ENCODE peak calls at places on chromosomes 12 and 14, in six cellular contexts. L is astrocyte; W is aorta; P is SJSA1; U is CD4-positive, CD25-positive, alpha-beta regulatory T cell; A is thyroid gland. Q is an unnamed sample. For H3K36me3, the result is how much of the 10 kb centered on the place peaks cover.

GRCh38 chr14:88551094-88551870 is 3.5 kb downstream of the PTPN21 start:
- DNase-seq in L (peak), W (peak), P (peak), U (no peak), A (peak), Q (peak)

GRCh38 chr12:52235001-52235760 is 2.1 kb downstream of the KRT7 start:
- DNase-seq in L (no peak), W (no peak), P (no peak), U (no peak), A (peak), Q (peak)

GRCh38 chr14:55198749-55199148 is 7.4 kb upstream of the DLGAP5 start:
- DNase-seq in L (no peak), W (no peak), P (no peak), U (no peak), A (no peak), Q (no peak)

GRCh38 chr14:28742171-28742846 is 24.3 kb upstream of the FOXG1 start:
- DNase-seq in L (no peak), W (no peak), P (no peak), U (no peak), A (no peak), Q (no peak)

GRCh38 chr12:50398931-50399330 is 1.8 kb upstream of the LARP4 start:
- DNase-seq in L (no peak), W (no peak), P (no peak), U (no peak), A (no peak), Q (no peak)

GRCh38 chr14:73368621-73369020 is 89.7 kb downstream of the NUMB start:
- DNase-seq in L (no peak), W (no peak), P (no peak), U (no peak), A (no peak), Q (no peak)

GRCh38 chr14:75553761-75554160 is 24.7 kb upstream of the FLVCR2 start:
- DNase-seq in L (no peak), W (no peak), P (no peak), U (no peak), A (no peak), Q (no peak)

GRCh38 chr12:103928736-103929050 is 1.5 kb upstream of the HSP90B1 start:
- DNase-seq in L (no peak), W (peak), P (no peak), U (peak), A (peak), Q (peak)

GRCh38 chr12:55675671-55676070 is 32.0 kb downstream of the ITGA7 start:
- DNase-seq in L (no peak), W (no peak), P (no peak), U (no peak), A (no peak), Q (no peak)

GRCh38 chr12:20492251-20492728 is 124.0 kb downstream of the PDE3A start:
- DNase-seq in L (peak), W (peak), P (peak), U (no peak), A (no peak), Q (no peak)

GRCh38 chr12:107236824-107237467 is 143.6 kb upstream of the CRY1 start:
- DNase-seq in L (peak), W (no peak), P (peak), U (no peak), A (no peak), Q (no peak)

GRCh38 chr12:120738252-120739030 is 12.8 kb downstream of the ACADS start:
- DNase-seq in L (no peak), W (no peak), P (no peak), U (no peak), A (no peak), Q (no peak)

GRCh38 chr14:62076368-62076767 is 314.1 kb downstream of the SNAPC1 start:
- DNase-seq in L (no peak), W (no peak), P (no peak), U (no peak), A (no peak), Q (no peak)

GRCh38 chr12:85828576-85828975 is 7.6 kb downstream of the RASSF9 start:
- DNase-seq in L (peak), W (no peak), P (no peak), U (no peak), A (no peak), Q (no peak)

GRCh38 chr12:2295941-2296461 is 243.2 kb downstream of the CACNA1C start:
- DNase-seq in L (peak), W (no peak), P (no peak), U (no peak), A (no peak), Q (peak)

GRCh38 chr14:72892879-72893635 is 844 bp downstream of the DPF3 start:
- DNase-seq in L (no peak), W (peak), P (peak), U (peak), A (no peak), Q (peak)

GRCh38 chr14:105849933-105850626 is 323.7 kb downstream of the TMEM121 start:
- DNase-seq in L (no peak), W (no peak), P (no peak), U (no peak), A (no peak), Q (peak)

GRCh38 chr12:97567619-97568110 is 105.1 kb downstream of the RMST start:
- DNase-seq in L (no peak), W (no peak), P (no peak), U (no peak), A (no peak), Q (no peak)

GRCh38 chr14:84927096-84927910 is 602.6 kb upstream of the FLRT2 start:
- DNase-seq in L (no peak), W (no peak), P (no peak), U (no peak), A (no peak), Q (no peak)

GRCh38 chr12:132659146-132659545 is 28.0 kb downstream of the POLE start:
- DNase-seq in L (no peak), W (no peak), P (no peak), U (no peak), A (no peak), Q (no peak)

GRCh38 chr12:132658149-132658905 is 28.8 kb downstream of the POLE start:
- DNase-seq in L (no peak), W (no peak), P (no peak), U (no peak), A (no peak), Q (no peak)

GRCh38 chr12:132660047-132660446 is 27.1 kb downstream of the POLE start:
- DNase-seq in L (no peak), W (no peak), P (no peak), U (no peak), A (no peak), Q (no peak)

GRCh38 chr12:132653567-132654290 is 33.4 kb downstream of the POLE start:
- DNase-seq in L (peak), W (no peak), P (no peak), U (no peak), A (no peak), Q (peak)

GRCh38 chr12:132657004-132657727 is 30.0 kb downstream of the POLE start:
- DNase-seq in L (no peak), W (no peak), P (no peak), U (no peak), A (no peak), Q (no peak)
- H3K36me3 ChIP-seq in L (under half), W (under half), P (half or more), U (half or more), A (under half), Q (half or more)

GRCh38 chr12:128796439-128797118 is 27.2 kb downstream of the SLC15A4 start:
- DNase-seq in L (no peak), W (no peak), P (no peak), U (no peak), A (no peak), Q (no peak)
- H3K27ac ChIP-seq in L (peak), W (no peak), P (peak), U (no peak), A (no peak), Q (peak)

GRCh38 chr12:124848621-124849380 is 14.9 kb downstream of the SCARB1 start:
- DNase-seq in L (no peak), W (no peak), P (no peak), U (no peak), A (no peak), Q (peak)

GRCh38 chr12:124851344-124851743 is 12.3 kb downstream of the SCARB1 start:
- DNase-seq in L (no peak), W (no peak), P (no peak), U (no peak), A (no peak), Q (no peak)

GRCh38 chr12:124847113-124847512 is 16.6 kb downstream of the SCARB1 start:
- DNase-seq in L (no peak), W (no peak), P (no peak), U (no peak), A (peak), Q (peak)

GRCh38 chr12:124847675-124848074 is 16.0 kb downstream of the SCARB1 start:
- DNase-seq in L (peak), W (no peak), P (no peak), U (no peak), A (peak), Q (peak)

DNA sequence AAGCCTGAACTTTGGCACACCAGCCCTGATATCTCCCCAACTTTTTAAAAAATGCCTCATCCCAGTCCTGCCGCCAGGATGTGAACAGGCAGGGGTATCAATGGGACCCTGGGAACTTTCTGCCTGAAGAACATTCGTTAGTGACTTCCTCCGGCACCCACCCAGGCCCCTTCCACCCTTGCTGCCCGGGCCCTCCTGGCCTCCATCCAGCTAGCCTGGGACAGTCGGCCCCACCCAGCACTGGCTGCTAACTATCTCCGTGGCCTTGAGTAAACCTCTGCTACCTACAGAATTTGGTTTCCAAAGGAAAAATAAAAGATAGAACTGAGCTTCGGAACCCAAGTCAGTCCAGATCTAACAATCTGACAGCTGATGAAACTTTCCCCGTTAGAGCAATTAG is 14.3 kb downstream of the SCARB1 start:
- DNase-seq in L (no peak), W (no peak), P (no peak), U (no peak), A (no peak), Q (peak)
- H3K36me3 ChIP-seq in L (under half), W (under half), P (under half), U (under half), A (under half), Q (under half)

GRCh38 chr12:16224196-16224595 is 53.3 kb downstream of the SLC15A5 start:
- DNase-seq in L (no peak), W (no peak), P (no peak), U (no peak), A (no peak), Q (no peak)
- H3K27ac ChIP-seq in L (no peak), W (no peak), P (no peak), U (no peak), A (no peak), Q (no peak)

DNA sequence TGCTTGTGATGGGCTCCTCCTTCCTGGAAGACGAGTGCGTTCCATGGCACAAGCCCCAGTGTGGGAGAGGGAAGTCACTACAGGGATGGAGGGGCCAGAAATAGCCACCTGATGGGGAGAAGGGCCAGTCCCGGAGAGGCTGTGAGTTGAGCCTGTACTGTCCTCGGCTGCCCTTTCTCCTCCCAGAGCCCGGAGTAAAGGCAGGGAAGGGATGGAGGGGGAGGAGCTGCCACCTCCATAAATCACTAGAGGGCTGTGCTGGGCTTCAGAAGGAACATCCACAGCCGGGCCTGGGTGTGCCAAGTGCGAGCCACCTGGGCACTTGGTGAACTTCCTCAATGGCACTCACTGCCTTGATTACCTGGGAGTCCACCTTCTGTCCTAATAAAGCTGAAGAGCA is 110.1 kb downstream of the RBM19 start:
- DNase-seq in L (no peak), W (no peak), P (no peak), U (no peak), A (no peak), Q (peak)
- H3K36me3 ChIP-seq in L (under half), W (under half), P (under half), U (under half), A (under half), Q (under half)

DNA sequence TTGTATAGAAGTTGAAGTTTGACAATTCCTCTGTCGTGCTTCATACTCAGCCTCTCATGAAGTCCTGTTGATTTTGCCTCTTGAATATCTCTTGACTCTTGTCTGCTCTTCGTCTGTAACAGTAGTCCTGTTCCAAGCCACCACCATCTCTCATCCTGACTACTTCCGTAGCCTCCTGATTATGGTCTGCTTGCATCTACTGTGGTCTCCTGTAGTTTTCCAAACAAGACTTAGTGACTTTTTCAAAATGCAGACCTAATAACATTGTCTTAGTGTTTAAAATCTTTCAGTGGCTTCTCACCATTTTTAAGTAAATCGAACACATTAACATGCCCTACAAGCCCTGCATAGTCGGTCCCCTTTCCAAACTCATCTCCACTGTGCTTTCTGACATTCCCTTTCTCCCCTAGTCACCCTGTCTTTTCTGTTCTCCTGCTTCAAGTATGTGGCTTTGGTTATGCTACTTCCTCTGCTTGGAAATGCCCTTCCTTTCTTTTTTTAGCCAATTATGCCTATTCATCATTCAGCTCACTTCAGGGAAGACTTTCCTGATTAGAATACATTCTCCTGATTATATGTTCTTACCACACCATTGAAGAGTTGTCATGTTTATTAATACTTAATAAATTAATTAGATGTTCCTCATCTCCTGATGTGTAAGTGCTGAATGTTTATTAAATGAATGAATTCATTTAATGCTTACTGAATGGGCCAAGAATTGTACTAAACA is 2.0 kb downstream of the SCYL2 start:
- DNase-seq in L (peak), W (no peak), P (peak), U (no peak), A (no peak), Q (peak)
- H3K27ac ChIP-seq in L (peak), W (no peak), P (no peak), U (no peak), A (no peak), Q (peak)

GRCh38 chr14:22579218-22579617 is 9.8 kb downstream of the DAD1 start:
- DNase-seq in L (no peak), W (no peak), P (no peak), U (no peak), A (no peak), Q (no peak)
- H3K36me3 ChIP-seq in L (under half), W (under half), P (under half), U (under half), A (under half), Q (under half)

DNA sequence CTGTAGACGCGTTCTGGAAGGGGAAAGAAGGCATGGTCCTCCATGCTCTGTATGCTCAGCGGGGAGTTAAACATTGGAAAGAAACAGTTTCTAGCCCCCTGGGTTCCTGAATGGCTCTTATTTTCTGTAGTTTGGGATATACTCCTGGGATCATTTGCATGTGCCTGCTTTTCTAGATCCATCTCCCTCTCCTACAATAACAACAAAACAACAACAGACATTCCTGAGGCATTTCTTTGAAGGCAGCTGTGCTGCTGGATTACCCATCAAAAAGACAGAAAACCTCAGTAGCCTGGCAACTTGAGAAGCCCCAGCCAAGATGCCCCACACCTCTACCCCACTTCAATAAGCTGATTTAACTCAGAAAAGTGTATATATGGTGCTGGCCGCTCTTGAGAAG is 8.7 kb downstream of the SLC7A8 start:
- DNase-seq in L (no peak), W (no peak), P (no peak), U (no peak), A (no peak), Q (no peak)
- H3K27ac ChIP-seq in L (no peak), W (peak), P (no peak), U (no peak), A (no peak), Q (peak)

DNA sequence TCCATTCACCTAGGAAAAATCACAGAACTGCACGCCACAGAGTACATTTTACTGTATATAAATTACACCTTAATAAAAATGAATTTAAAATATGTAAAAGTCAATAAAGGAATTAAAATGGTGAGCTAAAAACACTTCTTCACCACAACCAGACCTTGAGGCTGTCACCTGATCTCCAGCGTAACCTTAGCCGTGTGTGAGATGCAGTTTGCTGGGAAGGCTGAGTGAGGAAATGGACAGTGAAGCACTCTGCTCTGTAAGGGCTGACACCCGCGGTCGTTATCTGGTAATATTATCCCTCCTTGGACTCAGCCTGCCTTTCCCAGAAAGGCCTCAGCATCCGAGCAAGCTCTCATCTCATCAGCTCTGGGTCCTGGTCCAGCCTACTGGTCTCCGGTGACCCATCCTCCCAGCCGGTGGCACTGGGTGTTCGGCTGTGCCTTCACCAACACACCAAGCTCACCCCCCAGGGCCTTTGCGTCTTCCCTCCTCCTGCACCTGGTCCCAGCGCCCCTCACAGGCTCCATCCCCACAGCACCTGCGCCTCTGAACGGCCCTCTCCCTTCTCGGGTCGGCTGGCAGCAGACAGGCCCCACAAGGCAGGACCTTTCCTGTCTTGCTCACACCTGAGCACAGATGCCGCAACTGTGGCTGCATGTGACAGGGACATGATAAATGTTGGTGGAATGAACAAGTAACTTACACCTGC is 12.9 kb downstream of the P2RX2 start:
- DNase-seq in L (no peak), W (no peak), P (no peak), U (no peak), A (no peak), Q (peak)
- H3K36me3 ChIP-seq in L (under half), W (under half), P (half or more), U (under half), A (under half), Q (under half)

GRCh38 chr12:63909746-63910145 is 65.2 kb downstream of the SRGAP1 start:
- DNase-seq in L (no peak), W (no peak), P (no peak), U (no peak), A (no peak), Q (peak)

GRCh38 chr12:63915105-63915830 is 70.8 kb downstream of the SRGAP1 start:
- DNase-seq in L (peak), W (no peak), P (no peak), U (no peak), A (no peak), Q (peak)

GRCh38 chr12:63907561-63907960 is 63.1 kb downstream of the SRGAP1 start:
- DNase-seq in L (no peak), W (no peak), P (no peak), U (no peak), A (no peak), Q (no peak)

GRCh38 chr12:63913929-63914328 is 69.4 kb downstream of the SRGAP1 start:
- DNase-seq in L (no peak), W (no peak), P (no peak), U (no peak), A (no peak), Q (no peak)

DNA sequence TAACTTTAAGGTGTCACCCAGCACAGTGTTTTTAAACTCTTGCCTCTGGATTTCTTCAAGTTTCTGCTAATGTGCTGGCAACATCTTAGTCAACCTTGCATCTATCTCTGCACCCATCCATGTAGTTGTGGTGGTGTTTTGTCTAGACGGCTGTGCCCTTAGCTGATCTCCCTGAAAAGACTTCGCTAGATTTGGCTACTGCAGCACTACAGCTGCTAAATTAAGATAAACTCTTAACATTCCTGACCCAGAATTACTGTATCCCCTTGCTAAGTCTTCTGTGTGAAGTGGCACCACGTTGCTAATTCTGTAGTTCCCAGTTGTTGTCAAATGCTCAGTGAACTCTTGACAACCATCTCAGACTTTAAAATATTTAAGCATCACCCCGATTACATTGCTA is 66.8 kb downstream of the SRGAP1 start:
- DNase-seq in L (peak), W (no peak), P (no peak), U (no peak), A (peak), Q (no peak)
- H3K27ac ChIP-seq in L (no peak), W (no peak), P (no peak), U (no peak), A (peak), Q (no peak)

Q was measured in osteoblast.